ENCODE peak calls at places on chromosomes 2 and 18, in six cellular contexts. I is pons, N is H4, V is NCI-H2171 treated with DMSO at 0.1 percent for 48 hours, R is RWPE1, Y is cardiac fibroblast. D is an unnamed sample.

GRCh38 chr2:48221846-48222516 is 308.0 kb upstream of the STON1 start:
- DNase-seq in I (no peak), N (no peak), V (no peak), R (peak), Y (no peak), D (no peak)

GRCh38 chr2:170680172-170680913 is 34.8 kb upstream of the SP5 start:
- DNase-seq in I (no peak), N (no peak), V (peak), R (no peak), Y (no peak), D (no peak)

GRCh38 chr18:68841301-68841700 is 43.4 kb downstream of the CCDC102B start:
- DNase-seq in I (no peak), N (no peak), V (no peak), R (no peak), Y (no peak), D (no peak)

GRCh38 chr18:21897811-21898210 is 157.2 kb downstream of the MIB1 start:
- DNase-seq in I (peak), N (peak), V (peak), R (peak), Y (peak), D (peak)

GRCh38 chr2:199572571-199572970 is 114.8 kb upstream of the SATB2 start:
- DNase-seq in I (no peak), N (no peak), V (no peak), R (no peak), Y (no peak), D (no peak)

GRCh38 chr2:100752628-100753333 is 67.2 kb upstream of the NPAS2 start:
- DNase-seq in I (no peak), N (no peak), V (no peak), R (peak), Y (peak), D (peak)

GRCh38 chr2:239595711-239596110 is 194.9 kb upstream of the HDAC4 start:
- DNase-seq in I (no peak), N (no peak), V (no peak), R (no peak), Y (no peak), D (no peak)

GRCh38 chr2:38000485-38001222 is 75.3 kb downstream of the CYP1B1 start:
- DNase-seq in I (no peak), N (no peak), V (no peak), R (no peak), Y (no peak), D (no peak)

GRCh38 chr18:62341423-62341920 is 16.4 kb downstream of the TNFRSF11A start:
- DNase-seq in I (no peak), N (peak), V (peak), R (no peak), Y (no peak), D (no peak)

GRCh38 chr2:226733189-226733858 is 66.3 kb downstream of the IRS1 start:
- DNase-seq in I (peak), N (no peak), V (no peak), R (no peak), Y (peak), D (no peak)

GRCh38 chr2:150271952-150272351 is 215.5 kb downstream of the RND3 start:
- DNase-seq in I (no peak), N (no peak), V (no peak), R (peak), Y (peak), D (no peak)

GRCh38 chr2:122446761-122447160 is 691.3 kb downstream of the TSN start:
- DNase-seq in I (no peak), N (no peak), V (no peak), R (no peak), Y (no peak), D (no peak)

D was measured in COLO829.